ENCODE peak calls at places on chromosomes 7 and 10, in six cellular contexts. Q is BE2C, Z is mucosa of gallbladder, H is mammary epithelial cell, A is NCI-H2171, U is fibroblast of mammary gland. G is an unnamed sample.

GRCh38 chr7:18866359-18867036 is 250.9 kb downstream of the TWIST1 start:
- DNase-seq in U (peak; percentile 100), A (no peak), Z (peak; percentile 34), Q (peak; percentile 37), H (peak; percentile 99), G (peak; percentile 41)

GRCh38 chr7:2374830-2375728 is 20.5 kb downstream of the EIF3B start:
- DNase-seq in A (no peak), Z (no peak), U (no peak), H (no peak), Q (peak; percentile 42), G (no peak)

GRCh38 chr10:63224241-63224640 is 91.1 kb downstream of the NRBF2 start:
- DNase-seq in A (no peak), Q (no peak), U (no peak), H (no peak), Z (no peak), G (no peak)

GRCh38 chr10:17607603-17608332 is 9.4 kb downstream of the HACD1 start:
- DNase-seq in A (peak; percentile 36), Q (peak; percentile 34), Z (no peak), H (peak; percentile 28), U (peak; percentile 73), G (no peak)

GRCh38 chr10:60687679-60688078 is 90.6 kb upstream of the CDK1 start:
- DNase-seq in U (no peak), H (no peak), Z (no peak), Q (no peak), A (no peak), G (no peak)

GRCh38 chr10:73601486-73601921 is 10.4 kb upstream of the USP54 start:
- DNase-seq in U (no peak), H (peak; percentile 88), Z (peak; percentile 86), Q (no peak), A (no peak), G (no peak)

GRCh38 chr7:157525501-157525915 is 188.7 kb downstream of the DNAJB6 start:
- DNase-seq in Z (no peak), H (no peak), A (no peak), Q (no peak), U (no peak), G (no peak)

GRCh38 chr7:131431289-131431688 is 103.6 kb downstream of the MKLN1 start:
- DNase-seq in Q (peak; percentile 11), U (peak; percentile 76), H (peak; percentile 96), Z (no peak), A (no peak), G (no peak)

GRCh38 chr10:95415631-95416031 is 124.8 kb upstream of the PDLIM1 start:
- DNase-seq in Z (no peak), A (no peak), H (no peak), U (no peak), Q (no peak), G (no peak)

GRCh38 chr7:151586531-151587270 is 67.0 kb upstream of the RHEB start:
- DNase-seq in A (no peak), Z (no peak), Q (no peak), H (no peak), U (no peak), G (no peak)

GRCh38 chr7:55565693-55566092 is 6.6 kb downstream of the VOPP1 start:
- DNase-seq in H (no peak), Q (no peak), Z (no peak), U (no peak), A (no peak), G (no peak)

G was measured in ascending aorta.